ENCODE peak calls at places on chromosomes 3 and 15, in five cellular contexts. One of them, this sample, is unnamed.

GRCh38 chr15:65305776-65306175 is 1.3 kb downstream of the RNU5B-1 start:
- DNase-seq in stimulated activated CD8-positive, alpha-beta memory T cell treated with anti-CD3 and anti-CD28 coated beads, Interleukin-4, amount 100 ng/mL, for 48 hours: no peak
- DNase-seq in NCI-H774: no peak
- DNase-seq in astrocyte: no peak
- DNase-seq in AG10803: no peak
- DNase-seq in this sample: no peak

GRCh38 chr3:128170866-128171516 is 17.7 kb downstream of the EEFSEC start:
- DNase-seq in stimulated activated CD8-positive, alpha-beta memory T cell treated with anti-CD3 and anti-CD28 coated beads, Interleukin-4, amount 100 ng/mL, for 48 hours: no peak
- DNase-seq in astrocyte: peak
- DNase-seq in AG10803: peak
- DNase-seq in NCI-H774: peak
- DNase-seq in this sample: peak

GRCh38 chr3:155024006-155024638 is 56.0 kb upstream of the MME start:
- DNase-seq in stimulated activated CD8-positive, alpha-beta memory T cell treated with anti-CD3 and anti-CD28 coated beads, Interleukin-4, amount 100 ng/mL, for 48 hours: no peak
- DNase-seq in astrocyte: peak
- DNase-seq in AG10803: peak
- DNase-seq in NCI-H774: no peak
- DNase-seq in this sample: no peak

GRCh38 chr3:170296703-170297102 is 60.8 kb upstream of the SKIL start:
- DNase-seq in AG10803: no peak
- DNase-seq in NCI-H774: no peak
- DNase-seq in stimulated activated CD8-positive, alpha-beta memory T cell treated with anti-CD3 and anti-CD28 coated beads, Interleukin-4, amount 100 ng/mL, for 48 hours: no peak
- DNase-seq in astrocyte: no peak
- DNase-seq in this sample: no peak

GRCh38 chr3:5122741-5123706 is 932 bp downstream of the ARL8B start:
- DNase-seq in AG10803: peak
- DNase-seq in astrocyte: peak
- DNase-seq in stimulated activated CD8-positive, alpha-beta memory T cell treated with anti-CD3 and anti-CD28 coated beads, Interleukin-4, amount 100 ng/mL, for 48 hours: peak
- DNase-seq in NCI-H774: no peak
- DNase-seq in this sample: peak

GRCh38 chr15:86653344-86654192 is 573.9 kb downstream of the AGBL1 start:
- DNase-seq in stimulated activated CD8-positive, alpha-beta memory T cell treated with anti-CD3 and anti-CD28 coated beads, Interleukin-4, amount 100 ng/mL, for 48 hours: no peak
- DNase-seq in astrocyte: no peak
- DNase-seq in AG10803: no peak
- DNase-seq in NCI-H774: no peak
- DNase-seq in this sample: no peak

GRCh38 chr3:58471025-58471887 is 20.6 kb upstream of the KCTD6 start:
- DNase-seq in AG10803: peak
- DNase-seq in NCI-H774: peak
- DNase-seq in astrocyte: peak
- DNase-seq in stimulated activated CD8-positive, alpha-beta memory T cell treated with anti-CD3 and anti-CD28 coated beads, Interleukin-4, amount 100 ng/mL, for 48 hours: peak
- DNase-seq in this sample: peak

GRCh38 chr15:51760805-51761204 is 9.4 kb downstream of the TMOD2 start:
- DNase-seq in NCI-H774: no peak
- DNase-seq in AG10803: no peak
- DNase-seq in astrocyte: no peak
- DNase-seq in stimulated activated CD8-positive, alpha-beta memory T cell treated with anti-CD3 and anti-CD28 coated beads, Interleukin-4, amount 100 ng/mL, for 48 hours: no peak
- DNase-seq in this sample: no peak

GRCh38 chr3:38226273-38226672 is 39.3 kb upstream of the SLC22A13 start:
- DNase-seq in stimulated activated CD8-positive, alpha-beta memory T cell treated with anti-CD3 and anti-CD28 coated beads, Interleukin-4, amount 100 ng/mL, for 48 hours: no peak
- DNase-seq in NCI-H774: no peak
- DNase-seq in AG10803: peak
- DNase-seq in astrocyte: peak
- DNase-seq in this sample: no peak

GRCh38 chr3:57911588-57911987 is 96.6 kb upstream of the FLNB start:
- DNase-seq in NCI-H774: no peak
- DNase-seq in AG10803: no peak
- DNase-seq in astrocyte: peak
- DNase-seq in stimulated activated CD8-positive, alpha-beta memory T cell treated with anti-CD3 and anti-CD28 coated beads, Interleukin-4, amount 100 ng/mL, for 48 hours: no peak
- DNase-seq in this sample: no peak

GRCh38 chr3:147358144-147358992 is 48.0 kb downstream of the ZIC4 start:
- DNase-seq in AG10803: no peak
- DNase-seq in stimulated activated CD8-positive, alpha-beta memory T cell treated with anti-CD3 and anti-CD28 coated beads, Interleukin-4, amount 100 ng/mL, for 48 hours: no peak
- DNase-seq in astrocyte: no peak
- DNase-seq in NCI-H774: no peak
- DNase-seq in this sample: no peak

GRCh38 chr15:67762610-67763368 is 62.5 kb upstream of the SKOR1 start:
- DNase-seq in astrocyte: no peak
- DNase-seq in AG10803: peak
- DNase-seq in stimulated activated CD8-positive, alpha-beta memory T cell treated with anti-CD3 and anti-CD28 coated beads, Interleukin-4, amount 100 ng/mL, for 48 hours: peak
- DNase-seq in NCI-H774: no peak
- DNase-seq in this sample: no peak

GRCh38 chr3:175269394-175269793 is 410.3 kb downstream of the NAALADL2 start:
- DNase-seq in NCI-H774: no peak
- DNase-seq in AG10803: no peak
- DNase-seq in stimulated activated CD8-positive, alpha-beta memory T cell treated with anti-CD3 and anti-CD28 coated beads, Interleukin-4, amount 100 ng/mL, for 48 hours: no peak
- DNase-seq in astrocyte: no peak
- DNase-seq in this sample: peak

GRCh38 chr15:101578443-101578894 is 73.7 kb downstream of the TM2D3 start:
- DNase-seq in stimulated activated CD8-positive, alpha-beta memory T cell treated with anti-CD3 and anti-CD28 coated beads, Interleukin-4, amount 100 ng/mL, for 48 hours: no peak
- DNase-seq in NCI-H774: no peak
- DNase-seq in AG10803: peak
- DNase-seq in astrocyte: no peak
- DNase-seq in this sample: peak

GRCh38 chr15:28983432-28984311 is 97.9 kb downstream of the APBA2 start:
- DNase-seq in NCI-H774: no peak
- DNase-seq in astrocyte: no peak
- DNase-seq in stimulated activated CD8-positive, alpha-beta memory T cell treated with anti-CD3 and anti-CD28 coated beads, Interleukin-4, amount 100 ng/mL, for 48 hours: no peak
- DNase-seq in AG10803: no peak
- DNase-seq in this sample: no peak

GRCh38 chr3:15899438-15899837 is 101.7 kb upstream of the ANKRD28 start:
- DNase-seq in NCI-H774: no peak
- DNase-seq in astrocyte: peak
- DNase-seq in stimulated activated CD8-positive, alpha-beta memory T cell treated with anti-CD3 and anti-CD28 coated beads, Interleukin-4, amount 100 ng/mL, for 48 hours: no peak
- DNase-seq in AG10803: peak
- DNase-seq in this sample: no peak

GRCh38 chr15:80777137-80777536 is 2.0 kb upstream of the CEMIP start:
- DNase-seq in stimulated activated CD8-positive, alpha-beta memory T cell treated with anti-CD3 and anti-CD28 coated beads, Interleukin-4, amount 100 ng/mL, for 48 hours: no peak
- DNase-seq in NCI-H774: no peak
- DNase-seq in AG10803: peak
- DNase-seq in astrocyte: peak
- DNase-seq in this sample: no peak

This sample was measured in T47D.